ENCODE peak calls at places on chromosomes 12 and 14, in eight cellular contexts. M is A673, J is left ventricle myocardium inferior, W is lower lobe of right lung, V is colonic mucosa, F is sigmoid colon, K is astrocyte of the spinal cord, S is BJ. C is an unnamed sample.

GRCh38 chr14:71576472-71576871 is 355.8 kb upstream of the RGS6 start:
- DNase-seq in M (no peak), J (no peak), W (no peak), V (no peak), F (no peak), K (no peak), S (no peak), C (no peak)

GRCh38 chr14:102568115-102568614 is 24.3 kb upstream of the RCOR1 start:
- DNase-seq in M (no peak), J (no peak), W (no peak), V (peak), F (no peak), K (no peak), S (no peak), C (peak)

GRCh38 chr14:26598081-26598671 is 343 bp upstream of the NOVA1 start:
- DNase-seq in M (peak), J (peak), W (peak), V (peak), F (peak), K (peak), S (no peak), C (peak)

GRCh38 chr12:62581288-62582064 is 114.8 kb downstream of the MON2 start:
- DNase-seq in M (peak), J (peak), W (no peak), V (no peak), F (no peak), K (peak), S (no peak), C (peak)

GRCh38 chr12:74538491-74539258 is 1.0 kb downstream of the ATXN7L3B start:
- DNase-seq in M (no peak), J (no peak), W (no peak), V (peak), F (no peak), K (no peak), S (no peak), C (no peak)

GRCh38 chr12:66863276-66863675 is 184.4 kb upstream of the GRIP1 start:
- DNase-seq in M (no peak), J (no peak), W (no peak), V (no peak), F (no peak), K (no peak), S (no peak), C (peak)

GRCh38 chr14:52950410-52950897 is 396 bp downstream of the FERMT2 start:
- DNase-seq in M (peak), J (peak), W (peak), V (peak), F (peak), K (peak), S (no peak), C (peak)

GRCh38 chr12:12428961-12429657 is 72.2 kb downstream of the BORCS5 start:
- DNase-seq in M (no peak), J (no peak), W (no peak), V (no peak), F (no peak), K (no peak), S (no peak), C (peak)

GRCh38 chr12:45725631-45726593 is 3.6 kb upstream of the ARID2 start:
- DNase-seq in M (peak), J (no peak), W (no peak), V (peak), F (no peak), K (peak), S (no peak), C (peak)

GRCh38 chr12:109523071-109523470 is 45.6 kb downstream of the UBE3B start:
- DNase-seq in M (no peak), J (peak), W (no peak), V (no peak), F (no peak), K (no peak), S (no peak), C (no peak)

GRCh38 chr12:53118771-53119300 is 15.6 kb downstream of the SOAT2 start:
- DNase-seq in M (no peak), J (no peak), W (no peak), V (no peak), F (no peak), K (no peak), S (no peak), C (no peak)

GRCh38 chr12:82937151-82937550 is 250.4 kb downstream of the TMTC2 start:
- DNase-seq in M (no peak), J (no peak), W (no peak), V (no peak), F (no peak), K (no peak), S (no peak), C (no peak)

GRCh38 chr12:32012249-32012785 is 53.1 kb downstream of the RESF1 start:
- DNase-seq in M (no peak), J (no peak), W (no peak), V (no peak), F (no peak), K (no peak), S (no peak), C (no peak)

GRCh38 chr12:90008277-90008676 is 299.6 kb upstream of the ATP2B1 start:
- DNase-seq in M (peak), J (no peak), W (no peak), V (no peak), F (no peak), K (no peak), S (no peak), C (no peak)

GRCh38 chr12:32161040-32161439 is 54.4 kb downstream of the BICD1 start:
- DNase-seq in M (no peak), J (no peak), W (no peak), V (no peak), F (no peak), K (no peak), S (no peak), C (no peak)

GRCh38 chr12:67698711-67699603 is 50.4 kb downstream of the DYRK2 start:
- DNase-seq in M (no peak), J (no peak), W (no peak), V (no peak), F (no peak), K (peak), S (no peak), C (peak)

GRCh38 chr14:66069830-66070541 is 416.2 kb upstream of the CCDC196 start:
- DNase-seq in M (no peak), J (no peak), W (no peak), V (no peak), F (no peak), K (no peak), S (no peak), C (peak)

GRCh38 chr12:65891987-65892481 is 67.8 kb downstream of the HMGA2 start:
- DNase-seq in M (peak), J (peak), W (no peak), V (peak), F (peak), K (peak), S (peak), C (peak)

GRCh38 chr12:124938606-124939427 is 24.4 kb upstream of the UBC start:
- DNase-seq in M (peak), J (peak), W (no peak), V (peak), F (peak), K (peak), S (no peak), C (peak)

GRCh38 chr12:26471560-26471959 is 276.2 kb downstream of the SSPN start:
- DNase-seq in M (no peak), J (no peak), W (no peak), V (no peak), F (no peak), K (peak), S (no peak), C (no peak)

GRCh38 chr12:18899678-18900317 is 161.9 kb downstream of the CAPZA3 start:
- DNase-seq in M (no peak), J (no peak), W (no peak), V (no peak), F (no peak), K (no peak), S (no peak), C (no peak)

GRCh38 chr14:68767248-68767645 is 25.6 kb downstream of the ZFP36L1 start:
- DNase-seq in M (no peak), J (no peak), W (no peak), V (no peak), F (no peak), K (no peak), S (no peak), C (no peak)

GRCh38 chr12:122841544-122842321 is 6.5 kb downstream of the HIP1R start:
- DNase-seq in M (no peak), J (no peak), W (peak), V (no peak), F (no peak), K (peak), S (no peak), C (peak)

GRCh38 chr12:24066865-24067264 is 117.4 kb upstream of the SOX5 start:
- DNase-seq in M (peak), J (no peak), W (no peak), V (no peak), F (no peak), K (peak), S (peak), C (peak)

GRCh38 chr12:81077329-81077685 is 572 bp upstream of the ACSS3 start:
- DNase-seq in M (no peak), J (peak), W (no peak), V (no peak), F (no peak), K (peak), S (no peak), C (no peak)

GRCh38 chr14:74510211-74510931 is 16.8 kb downstream of the ISCA2 start:
- DNase-seq in M (no peak), J (no peak), W (peak), V (no peak), F (peak), K (peak), S (no peak), C (no peak)

GRCh38 chr14:89681086-89682018 is 264.3 kb upstream of the FOXN3 start:
- DNase-seq in M (no peak), J (no peak), W (peak), V (no peak), F (no peak), K (no peak), S (peak), C (peak)

GRCh38 chr14:94374749-94375148 is 13.7 kb downstream of the SERPINA1 start:
- DNase-seq in M (no peak), J (no peak), W (no peak), V (no peak), F (peak), K (no peak), S (no peak), C (no peak)

GRCh38 chr14:67335781-67336180 is 23.8 kb downstream of the ATP6V1D start:
- DNase-seq in M (peak), J (no peak), W (no peak), V (no peak), F (no peak), K (peak), S (no peak), C (peak)

GRCh38 chr12:68476786-68477185 is 133.9 kb upstream of the RAP1B start:
- DNase-seq in M (no peak), J (no peak), W (no peak), V (no peak), F (no peak), K (no peak), S (no peak), C (no peak)

GRCh38 chr14:32679927-32680612 is 258.6 kb upstream of the NPAS3 start:
- DNase-seq in M (no peak), J (no peak), W (no peak), V (no peak), F (no peak), K (no peak), S (no peak), C (no peak)

GRCh38 chr12:70920251-70920851 is at the start of gene PTPRR:
- DNase-seq in M (peak), J (no peak), W (no peak), V (no peak), F (no peak), K (no peak), S (no peak), C (no peak)

GRCh38 chr12:2673966-2674810 is 120.6 kb upstream of the FKBP4 start:
- DNase-seq in M (no peak), J (no peak), W (no peak), V (no peak), F (peak), K (no peak), S (no peak), C (no peak)

GRCh38 chr14:103149847-103150246 is 26.6 kb downstream of the TNFAIP2 start:
- DNase-seq in M (no peak), J (no peak), W (no peak), V (no peak), F (no peak), K (no peak), S (no peak), C (no peak)

GRCh38 chr12:45284096-45284901 is 68.4 kb downstream of the ANO6 start:
- DNase-seq in M (peak), J (no peak), W (no peak), V (no peak), F (no peak), K (peak), S (peak), C (peak)

GRCh38 chr14:85531594-85532391 is 1.8 kb downstream of the FLRT2 start:
- DNase-seq in M (peak), J (peak), W (peak), V (peak), F (peak), K (peak), S (no peak), C (peak)
- H3K4me3 ChIP-seq in M (peak), J (peak), W (peak), V (peak), F (peak), K (peak), S (peak), C (peak)

DNA sequence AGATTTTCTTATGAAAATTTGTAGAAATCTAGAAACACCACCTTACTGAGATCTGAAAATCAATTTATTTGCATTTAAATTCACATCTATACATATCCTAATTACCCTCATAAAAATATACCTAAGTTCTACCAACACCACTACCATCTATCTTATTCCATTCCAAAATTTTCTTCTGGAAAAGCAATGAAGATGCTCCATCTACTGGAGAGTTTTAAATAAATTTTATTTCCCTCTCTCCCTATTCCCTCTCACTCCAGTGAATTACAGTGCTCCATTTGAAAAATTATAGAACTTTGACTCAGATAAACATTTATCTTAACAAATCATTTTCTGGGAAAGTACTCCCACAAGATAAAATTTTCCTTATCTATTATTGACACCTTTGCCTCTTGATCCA is 2.3 kb upstream of the C14orf39 start:
- DNase-seq in M (peak), J (no peak), W (no peak), V (no peak), F (no peak), K (no peak), S (no peak), C (no peak)
- TF ChIP-seq CTCF in M (peak), J (no peak), W (no peak), V (no peak), F (no peak), K (no peak), S (no peak), C (peak)

DNA sequence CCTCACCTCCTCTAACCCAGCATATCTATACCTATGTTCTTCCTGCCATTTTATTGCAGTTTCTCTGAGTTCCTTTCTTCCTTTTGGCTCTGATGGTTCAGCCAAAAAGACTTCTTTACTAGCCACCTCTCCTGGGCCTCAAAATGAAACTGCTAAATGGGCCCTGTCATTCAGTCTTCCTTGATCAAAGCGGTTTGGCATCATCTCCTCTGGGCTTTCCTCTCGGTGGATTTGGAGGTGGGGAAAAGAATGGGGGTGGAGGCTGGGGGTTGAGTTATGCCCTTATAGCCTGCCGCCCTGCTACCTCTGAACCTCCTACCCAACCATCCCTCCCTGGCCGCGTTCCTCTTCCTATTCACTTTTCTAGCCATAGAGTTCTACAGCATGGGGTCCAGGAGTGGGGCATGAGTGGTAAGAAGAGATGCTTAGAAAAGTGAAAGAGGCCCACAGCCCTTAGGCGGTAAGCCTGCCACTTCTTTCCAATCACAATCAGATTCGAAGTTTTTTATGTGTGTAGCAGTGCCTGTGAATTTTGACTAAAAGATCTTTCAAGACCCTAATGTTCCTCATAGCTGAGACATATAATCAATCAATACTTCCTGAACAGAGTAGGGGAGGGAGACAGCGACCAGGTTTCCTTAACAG is 2.5 kb downstream of the AJUBA start:
- DNase-seq in M (no peak), J (no peak), W (no peak), V (no peak), F (no peak), K (no peak), S (no peak), C (peak)
- H3K4me3 ChIP-seq in M (peak), J (peak), W (peak), V (no peak), F (peak), K (peak), S (peak), C (peak)

GRCh38 chr14:76917158-76917596 is 91.0 kb downstream of the LRRC74A start:
- DNase-seq in M (peak), J (peak), W (no peak), V (peak), F (peak), K (peak), S (no peak), C (peak)
- TF ChIP-seq CTCF in M (peak), J (peak), W (peak), V (peak), F (peak), K (peak), S (peak), C (peak)

GRCh38 chr12:50087159-50087558 is 2.0 kb downstream of the SMARCD1 start:
- DNase-seq in M (no peak), J (no peak), W (no peak), V (no peak), F (no peak), K (no peak), S (no peak), C (no peak)

GRCh38 chr12:50084775-50085614 is at the start of gene SMARCD1:
- DNase-seq in M (peak), J (peak), W (peak), V (peak), F (peak), K (peak), S (peak), C (peak)

GRCh38 chr12:50087995-50088394 is 2.9 kb downstream of the SMARCD1 start:
- DNase-seq in M (no peak), J (no peak), W (no peak), V (no peak), F (no peak), K (peak), S (no peak), C (peak)

GRCh38 chr12:50085615-50085928 is 430 bp downstream of the SMARCD1 start:
- DNase-seq in M (no peak), J (no peak), W (no peak), V (no peak), F (no peak), K (no peak), S (no peak), C (no peak)

GRCh38 chr12:50086148-50086547 is 1.0 kb downstream of the SMARCD1 start:
- DNase-seq in M (no peak), J (no peak), W (no peak), V (no peak), F (no peak), K (no peak), S (no peak), C (no peak)
- H3K4me3 ChIP-seq in M (peak), J (peak), W (peak), V (peak), F (peak), K (peak), S (peak), C (peak)

GRCh38 chr12:49019120-49019430 is 499 bp upstream of the PRKAG1 start:
- DNase-seq in M (no peak), J (no peak), W (no peak), V (no peak), F (no peak), K (no peak), S (no peak), C (no peak)

GRCh38 chr12:49019435-49020317 is 1.1 kb upstream of the PRKAG1 start:
- DNase-seq in M (peak), J (no peak), W (no peak), V (no peak), F (no peak), K (peak), S (no peak), C (peak)

GRCh38 chr12:49020441-49020840 is 1.9 kb upstream of the PRKAG1 start:
- DNase-seq in M (no peak), J (no peak), W (no peak), V (no peak), F (no peak), K (no peak), S (no peak), C (no peak)

GRCh38 chr12:49018282-49019119 is at the start of gene PRKAG1:
- DNase-seq in M (peak), J (peak), W (peak), V (peak), F (peak), K (peak), S (peak), C (peak)

DNA sequence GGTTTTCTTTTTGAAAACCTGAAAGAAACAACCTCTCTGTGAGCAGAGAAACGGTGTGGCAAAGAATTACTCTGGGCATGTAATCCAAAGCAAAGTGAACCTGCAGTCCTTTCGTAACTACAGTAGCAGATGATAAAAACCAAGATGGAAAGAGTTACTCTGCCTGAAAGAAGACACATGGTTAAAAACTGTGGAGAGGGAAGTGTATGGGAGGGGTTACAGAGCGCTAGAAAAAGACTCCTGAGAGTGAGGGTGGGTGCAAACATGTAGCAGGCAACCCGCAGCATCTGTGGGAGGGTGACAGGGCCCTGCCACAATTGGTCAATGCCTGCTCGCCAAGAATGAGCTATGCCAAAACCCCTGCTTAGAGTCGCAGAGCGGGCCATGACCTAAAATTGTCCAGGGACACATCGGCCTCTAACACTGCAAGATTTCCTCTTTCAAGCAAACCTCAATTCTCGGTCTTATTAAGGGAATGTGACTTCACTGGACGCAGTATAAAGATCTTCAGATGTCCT is 753 bp downstream of the PRKAG1 start:
- DNase-seq in M (no peak), J (no peak), W (no peak), V (no peak), F (peak), K (no peak), S (no peak), C (peak)
- TF ChIP-seq CTCF in M (no peak), J (no peak), W (no peak), V (no peak), F (no peak), K (no peak), S (no peak), C (no peak)

GRCh38 chr12:132458441-132459225 is 31.3 kb upstream of the FBRSL1 start:
- DNase-seq in M (no peak), J (no peak), W (no peak), V (no peak), F (no peak), K (no peak), S (no peak), C (no peak)
- H3K4me3 ChIP-seq in M (no peak), J (no peak), W (no peak), V (no peak), F (no peak), K (no peak), S (no peak), C (no peak)